ENCODE peak calls at places on chromosomes 11 and 22, in seven cellular contexts. Y, J, O, B, F, H and T are unnamed samples.

GRCh38 chr11:43504316-43504950 is 145.7 kb downstream of the TTC17 start:
- DNase-seq in F (no peak), H (no peak), B (no peak), Y (peak; percentile 26), O (no peak), J (peak; percentile 23), T (no peak)

GRCh38 chr11:124113890-124114289 is 1.4 kb upstream of the VWA5A start:
- DNase-seq in H (no peak), Y (no peak), J (no peak), B (no peak), F (no peak), O (peak; percentile 51), T (peak; percentile 63)

GRCh38 chr11:45259607-45260006 is 26.5 kb downstream of the SYT13 start:
- DNase-seq in F (no peak), Y (peak; percentile 37), J (peak; percentile 59), B (no peak), H (no peak), O (no peak), T (peak; percentile 81)

GRCh38 chr11:14582835-14583234 is 60.8 kb upstream of the PDE3B start:
- DNase-seq in J (no peak), Y (no peak), O (no peak), H (no peak), B (no peak), F (no peak), T (no peak)

GRCh38 chr11:120881591-120881990 is 142.3 kb upstream of the TBCEL start:
- DNase-seq in J (no peak), B (no peak), O (no peak), Y (no peak), F (no peak), H (no peak), T (no peak)

GRCh38 chr11:57511741-57512430 is 3.6 kb downstream of the SLC43A1 start:
- DNase-seq in F (no peak), J (no peak), O (no peak), H (no peak), B (no peak), Y (no peak), T (no peak)

GRCh38 chr11:19237813-19238212 is 2.9 kb downstream of the E2F8 start:
- DNase-seq in H (no peak), F (no peak), Y (no peak), B (no peak), J (no peak), O (no peak), T (peak; percentile 68)

GRCh38 chr22:36253523-36254490 is 874 bp downstream of the APOL1 start:
- DNase-seq in Y (no peak), B (peak; percentile 86), H (no peak), F (no peak), O (no peak), J (peak; percentile 27), T (peak; percentile 58)

GRCh38 chr11:110130642-110131238 is 37.5 kb downstream of the ZC3H12C start:
- DNase-seq in F (no peak), O (peak; percentile 62), H (no peak), B (no peak), Y (no peak), J (no peak), T (peak; percentile 14)

GRCh38 chr11:37504066-37504611 is 906.1 kb upstream of the RAG2 start:
- DNase-seq in J (no peak), O (no peak), B (no peak), F (no peak), H (no peak), Y (no peak), T (no peak)

GRCh38 chr11:15638386-15638787 is 523.7 kb downstream of the INSC start:
- DNase-seq in O (no peak), H (no peak), J (no peak), B (no peak), Y (no peak), F (no peak), T (no peak)

GRCh38 chr11:72740562-72741428 is 11.4 kb downstream of the ARAP1 start:
- DNase-seq in O (no peak), Y (no peak), H (peak; percentile 73), B (no peak), F (no peak), J (no peak), T (peak; percentile 8)

GRCh38 chr11:13859986-13860385 is 102.5 kb upstream of the SPON1 start:
- DNase-seq in Y (no peak), B (no peak), F (no peak), H (no peak), O (no peak), J (no peak), T (no peak)

GRCh38 chr11:11777897-11778296 is 63.9 kb upstream of the USP47 start:
- DNase-seq in B (no peak), Y (no peak), O (no peak), F (no peak), J (no peak), H (no peak), T (no peak)

GRCh38 chr11:9566561-9567063 is 6.9 kb upstream of the WEE1 start:
- DNase-seq in O (no peak), Y (no peak), F (no peak), H (no peak), B (no peak), J (no peak), T (no peak)

GRCh38 chr11:30000986-30001385 is 15.8 kb downstream of the KCNA4 start:
- DNase-seq in Y (no peak), F (no peak), H (no peak), B (no peak), J (no peak), O (no peak), T (no peak)

GRCh38 chr11:43222215-43222614 is 89.6 kb upstream of the API5 start:
- DNase-seq in F (no peak), O (no peak), Y (no peak), H (no peak), B (no peak), J (no peak), T (no peak)

GRCh38 chr22:37022483-37023337 is 3.2 kb downstream of the MPST start:
- DNase-seq in O (no peak), B (no peak), H (no peak), F (no peak), Y (no peak), J (peak; percentile 42), T (no peak)

GRCh38 chr22:27397948-27398330 is 403.6 kb downstream of the MN1 start:
- DNase-seq in O (no peak), B (peak; percentile 91), Y (no peak), F (peak; percentile 72), H (no peak), J (peak; percentile 44), T (peak; percentile 26)

GRCh38 chr11:131674051-131674755 is 303.8 kb downstream of the NTM start:
- DNase-seq in H (no peak), Y (peak; percentile 78), O (peak; percentile 62), F (peak; percentile 45), B (peak; percentile 84), J (peak; percentile 72), T (peak; percentile 56)

GRCh38 chr11:93005239-93005638 is 35.8 kb downstream of the MTNR1B start:
- DNase-seq in O (no peak), B (no peak), F (no peak), Y (no peak), H (no peak), J (no peak), T (no peak)
- H3K27ac ChIP-seq in O (no peak overlapping the region), B (no peak overlapping the region), F (no peak overlapping the region), Y (no peak overlapping the region), H (no peak overlapping the region), J (no peak overlapping the region), T (no peak overlapping the region)

DNA sequence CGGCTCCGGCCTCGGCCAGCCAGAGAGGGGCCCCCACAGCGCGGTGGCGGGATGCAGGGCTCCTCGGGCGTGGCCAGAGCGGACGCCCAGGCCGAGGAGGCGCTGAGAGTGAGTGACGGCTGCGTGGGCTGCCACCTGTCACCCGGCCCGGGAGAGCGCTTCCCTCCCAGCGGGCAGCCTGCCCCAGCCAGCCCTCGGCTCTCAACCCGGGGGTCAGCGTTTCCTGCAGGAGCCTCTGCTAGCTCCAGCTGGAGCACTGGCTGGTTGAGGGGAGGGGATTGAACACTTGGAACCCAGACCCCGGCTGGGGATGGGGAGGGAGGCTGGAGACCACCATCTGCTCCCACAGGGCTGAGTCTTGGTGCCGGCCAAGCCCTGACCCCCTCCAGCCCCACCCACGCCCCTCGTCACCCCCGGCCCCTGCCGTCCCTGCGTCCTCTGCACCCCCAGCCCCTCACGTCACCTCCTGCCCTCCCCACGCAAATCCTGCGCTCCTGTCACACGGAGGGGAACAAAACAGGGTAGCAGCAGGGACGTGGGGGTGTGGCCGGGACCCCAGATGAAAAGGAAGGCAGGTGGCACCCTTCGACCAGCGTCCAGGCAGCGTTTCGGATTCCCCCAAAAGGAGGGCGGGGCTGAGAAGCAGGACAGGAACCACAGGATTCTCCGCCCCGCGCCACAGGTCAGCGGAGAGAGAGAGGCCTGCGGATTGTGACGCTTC is 156.9 kb downstream of the BRD1 start:
- DNase-seq in O (no peak), J (no peak), H (peak; percentile 73), Y (no peak), B (peak; percentile 56), F (no peak), T (peak; percentile 25)
- TF ChIP-seq POLR2A in O (no peak), J (no peak), H (no peak), Y (no peak), B (no peak), F (no peak), T (no peak)

GRCh38 chr22:19996694-19997384 is 19.8 kb downstream of the ARVCF start:
- DNase-seq in O (no peak), F (no peak), J (no peak), H (peak; percentile 56), Y (no peak), B (no peak), T (no peak)
- H3K27ac ChIP-seq in O (no peak overlapping the region), F (no peak overlapping the region), J (no peak overlapping the region), H (peak overlapping the region; percentile 83), Y (peak overlapping the region; percentile 29), B (peak overlapping the region; percentile 78), T (no peak overlapping the region)

GRCh38 chr11:69215784-69216415 is 60.2 kb downstream of the SMIM38 start:
- DNase-seq in H (no peak), J (no peak), O (no peak), F (no peak), B (no peak), Y (no peak), T (no peak)
- TF ChIP-seq POLR2A in H (no peak), J (no peak), O (no peak), F (no peak), B (no peak), Y (no peak), T (no peak)

DNA sequence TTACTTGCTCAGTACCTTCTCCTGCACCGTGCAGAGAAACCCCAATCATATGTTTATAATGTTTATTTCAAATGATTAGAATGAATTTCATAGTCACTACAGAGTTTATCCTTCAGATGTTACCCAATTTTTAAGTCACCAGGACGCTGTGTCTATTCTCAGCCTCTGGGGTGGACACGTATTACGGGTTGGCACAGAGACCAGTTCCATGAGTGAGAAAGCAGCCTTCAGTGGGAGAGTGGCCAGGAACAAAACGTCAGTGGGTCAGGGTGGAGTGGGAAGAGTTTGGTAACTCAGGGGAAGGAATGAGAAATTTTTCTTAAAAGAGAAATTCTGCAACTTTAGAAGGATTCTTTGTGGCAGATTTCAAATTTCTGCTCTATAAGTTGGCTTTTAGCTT is 77.1 kb upstream of the MTMR2 start:
- DNase-seq in H (no peak), F (peak; percentile 81), B (peak; percentile 94), J (peak; percentile 47), O (no peak), Y (peak; percentile 75), T (peak; percentile 60)
- H3K27ac ChIP-seq in H (peak overlapping the region; percentile 34), F (peak overlapping the region; percentile 43), B (peak overlapping the region; percentile 68), J (peak overlapping the region; percentile 5), O (no peak overlapping the region), Y (peak overlapping the region; percentile 43), T (peak overlapping the region; percentile 60)

DNA sequence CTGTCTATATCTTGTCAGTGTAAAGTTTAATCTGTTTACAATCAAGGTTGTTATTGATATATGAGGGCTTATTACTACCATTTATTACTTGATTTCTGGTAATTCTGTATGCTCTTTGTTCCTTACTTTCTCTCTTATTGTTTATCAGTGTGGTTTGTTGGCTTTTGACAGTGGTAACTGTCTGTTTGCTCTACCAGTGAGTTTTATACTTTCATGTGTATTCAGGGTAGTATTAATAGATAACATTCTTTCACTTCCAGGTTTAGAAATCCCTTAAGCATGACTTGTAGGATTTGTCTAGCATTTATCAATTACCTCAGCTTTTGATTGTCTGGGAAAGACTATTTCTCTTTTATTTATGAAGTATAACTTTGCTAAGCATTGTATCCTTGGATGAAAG is 37.5 kb upstream of the SLC22A25 start:
- DNase-seq in B (no peak), H (no peak), J (no peak), F (no peak), O (no peak), Y (no peak), T (no peak)
- TF ChIP-seq POLR2A in B (no peak), H (no peak), J (no peak), F (no peak), O (no peak), Y (no peak), T (no peak)